ENCODE peak calls at places on chromosome 19, in nine cellular contexts. Y, G, F, N, R, P, S, T and I are unnamed samples.

GRCh38 chr19:18775586-18776287 is 15.4 kb downstream of the COMP start:
- DNase-seq in T (no peak), Y (no peak), F (no peak), R (no peak), N (no peak), S (no peak), P (no peak), G (no peak), I (no peak)

GRCh38 chr19:46480409-46480808 is 9.0 kb upstream of the PNMA8A start:
- DNase-seq in T (no peak), P (peak; percentile 96), G (no peak), N (no peak), Y (no peak), S (no peak), F (no peak), R (no peak), I (no peak)

GRCh38 chr19:19539738-19540703 is 2.0 kb downstream of the CILP2 start:
- DNase-seq in S (peak; percentile 61), G (peak; percentile 80), Y (peak; percentile 57), P (peak; percentile 82), N (no peak), F (no peak), T (no peak), R (peak; percentile 59), I (no peak)

GRCh38 chr19:35247526-35248309 is 1.1 kb upstream of the LSR start:
- DNase-seq in G (peak; percentile 55), P (peak; percentile 98), Y (peak; percentile 45), N (peak; percentile 63), S (peak; percentile 63), T (peak; percentile 9), F (no peak), R (peak; percentile 45), I (peak; percentile 94)

GRCh38 chr19:38850976-38851621 is 1.3 kb upstream of the HNRNPL start:
- DNase-seq in Y (peak; percentile 40), F (no peak), G (no peak), R (no peak), S (peak; percentile 49), P (peak; percentile 60), T (no peak), N (no peak), I (peak; percentile 65)

GRCh38 chr19:57778358-57778757 is 8.9 kb downstream of the ZNF586 start:
- DNase-seq in N (no peak), G (no peak), Y (no peak), T (no peak), F (no peak), P (no peak), R (no peak), S (no peak), I (no peak)

GRCh38 chr19:50417138-50417849 is 1.4 kb upstream of the SPIB start:
- DNase-seq in S (no peak), Y (no peak), R (no peak), G (no peak), T (no peak), N (no peak), F (no peak), P (no peak), I (no peak)

GRCh38 chr19:14369399-14370168 is 11.7 kb upstream of the ADGRE5 start:
- DNase-seq in T (no peak), F (no peak), P (no peak), Y (peak; percentile 71), S (peak; percentile 82), G (no peak), R (peak; percentile 84), N (no peak), I (no peak)

GRCh38 chr19:28881616-28882015 is 331.3 kb downstream of the UQCRFS1 start:
- DNase-seq in G (no peak), R (no peak), T (no peak), N (peak; percentile 38), S (no peak), P (peak; percentile 73), Y (no peak), F (no peak), I (no peak)

GRCh38 chr19:1377176-1377964 is 6.3 kb upstream of the NDUFS7 start:
- DNase-seq in T (no peak), N (no peak), F (no peak), R (no peak), P (no peak), S (no peak), G (no peak), Y (no peak), I (no peak)

GRCh38 chr19:49798574-49798973 is 14.5 kb downstream of the FUZ start:
- DNase-seq in F (no peak), T (no peak), N (no peak), R (no peak), S (no peak), G (no peak), Y (no peak), P (no peak), I (no peak)

GRCh38 chr19:13240312-13241022 is 90.3 kb downstream of the IER2 start:
- DNase-seq in R (no peak), T (no peak), N (no peak), F (no peak), G (no peak), P (no peak), Y (no peak), S (no peak), I (no peak)

GRCh38 chr19:51093066-51093465 is 10.4 kb upstream of the KLK14 start:
- DNase-seq in N (peak; percentile 42), Y (no peak), P (no peak), F (no peak), G (no peak), R (no peak), S (no peak), T (no peak), I (no peak)

GRCh38 chr19:46748325-46749109 is 2.3 kb upstream of the STRN4 start:
- DNase-seq in T (peak; percentile 59), P (peak; percentile 77), G (no peak), Y (peak; percentile 66), S (peak; percentile 82), N (peak; percentile 23), F (peak; percentile 45), R (peak; percentile 75), I (peak; percentile 54)

GRCh38 chr19:3770136-3771032 is 1.6 kb downstream of the RAX2 start:
- DNase-seq in F (no peak), R (no peak), T (no peak), P (no peak), G (no peak), S (no peak), N (no peak), Y (no peak), I (no peak)